ENCODE peak calls at places on chromosomes 3 and 15, in four cellular contexts. One of them, this sample, is unnamed.

GRCh38 chr15:32852771-32853170 is 135.0 kb downstream of the GREM1 start:
- DNase-seq in body of pancreas: no peak
- DNase-seq in left ventricle myocardium inferior: no peak
- DNase-seq in nephron progenitor cell: no peak
- DNase-seq in this sample: no peak

GRCh38 chr3:67357610-67358458 is 296.6 kb downstream of the SUCLG2 start:
- DNase-seq in left ventricle myocardium inferior: no peak
- DNase-seq in nephron progenitor cell: peak; percentile 18
- DNase-seq in body of pancreas: peak; percentile 46
- DNase-seq in this sample: peak; percentile 34

GRCh38 chr15:91916051-91916450 is 62.5 kb downstream of the SLCO3A1 start:
- DNase-seq in body of pancreas: no peak
- DNase-seq in nephron progenitor cell: no peak
- DNase-seq in left ventricle myocardium inferior: no peak
- DNase-seq in this sample: no peak

GRCh38 chr3:4006288-4006687 is 207.1 kb downstream of the LRRN1 start:
- DNase-seq in nephron progenitor cell: no peak
- DNase-seq in left ventricle myocardium inferior: no peak
- DNase-seq in body of pancreas: no peak
- DNase-seq in this sample: no peak

GRCh38 chr15:45729146-45729545 is 94.3 kb downstream of the SQOR start:
- DNase-seq in left ventricle myocardium inferior: no peak
- DNase-seq in nephron progenitor cell: no peak
- DNase-seq in body of pancreas: no peak
- DNase-seq in this sample: no peak

GRCh38 chr15:82692171-82692570 is 17.5 kb downstream of the AP3B2 start:
- DNase-seq in left ventricle myocardium inferior: no peak
- DNase-seq in body of pancreas: no peak
- DNase-seq in nephron progenitor cell: no peak
- DNase-seq in this sample: no peak

GRCh38 chr3:36524560-36524959 is 144.3 kb downstream of the STAC start:
- DNase-seq in left ventricle myocardium inferior: no peak
- DNase-seq in body of pancreas: no peak
- DNase-seq in nephron progenitor cell: no peak
- DNase-seq in this sample: peak; percentile 61

GRCh38 chr3:14869877-14870563 is 51.3 kb downstream of the FGD5 start:
- DNase-seq in left ventricle myocardium inferior: no peak
- DNase-seq in body of pancreas: no peak
- DNase-seq in nephron progenitor cell: no peak
- DNase-seq in this sample: no peak

GRCh38 chr3:62479276-62479675 is 105.9 kb upstream of the FEZF2 start:
- DNase-seq in body of pancreas: no peak
- DNase-seq in nephron progenitor cell: no peak
- DNase-seq in left ventricle myocardium inferior: no peak
- DNase-seq in this sample: no peak

GRCh38 chr3:116018651-116019050 is 395.3 kb downstream of the GAP43 start:
- DNase-seq in left ventricle myocardium inferior: no peak
- DNase-seq in nephron progenitor cell: no peak
- DNase-seq in body of pancreas: no peak
- DNase-seq in this sample: peak; percentile 62

GRCh38 chr15:74750759-74751158 is 2.1 kb downstream of the CYP1A2 start:
- DNase-seq in nephron progenitor cell: peak; percentile 39
- DNase-seq in left ventricle myocardium inferior: no peak
- DNase-seq in body of pancreas: no peak
- DNase-seq in this sample: no peak

GRCh38 chr3:25783661-25784512 is 644 bp upstream of the NGLY1 start:
- DNase-seq in nephron progenitor cell: peak; percentile 73
- DNase-seq in body of pancreas: peak; percentile 66
- DNase-seq in left ventricle myocardium inferior: no peak
- DNase-seq in this sample: peak; percentile 25

GRCh38 chr3:31043184-31043819 is 148.8 kb upstream of the GADL1 start:
- DNase-seq in left ventricle myocardium inferior: no peak
- DNase-seq in body of pancreas: no peak
- DNase-seq in nephron progenitor cell: no peak
- DNase-seq in this sample: peak; percentile 56

GRCh38 chr15:88646951-88647350 is 8.1 kb downstream of the ISG20 start:
- DNase-seq in body of pancreas: no peak
- DNase-seq in left ventricle myocardium inferior: no peak
- DNase-seq in nephron progenitor cell: no peak
- DNase-seq in this sample: no peak

GRCh38 chr3:110779581-110779980 is 292.0 kb upstream of the NECTIN3 start:
- DNase-seq in left ventricle myocardium inferior: no peak
- DNase-seq in nephron progenitor cell: no peak
- DNase-seq in body of pancreas: no peak
- DNase-seq in this sample: peak; percentile 56

GRCh38 chr15:76802411-76802810 is 102.7 kb downstream of the SCAPER start:
- DNase-seq in nephron progenitor cell: no peak
- DNase-seq in body of pancreas: no peak
- DNase-seq in left ventricle myocardium inferior: no peak
- DNase-seq in this sample: no peak

GRCh38 chr3:122392868-122393844 is 9.2 kb downstream of the FAM162A start:
- DNase-seq in nephron progenitor cell: no peak
- DNase-seq in body of pancreas: peak; percentile 33
- DNase-seq in left ventricle myocardium inferior: no peak
- DNase-seq in this sample: peak; percentile 71

GRCh38 chr3:41846850-41847249 is 115.1 kb downstream of the ULK4 start:
- DNase-seq in body of pancreas: no peak
- DNase-seq in left ventricle myocardium inferior: no peak
- DNase-seq in nephron progenitor cell: no peak
- DNase-seq in this sample: peak; percentile 4

GRCh38 chr3:172260381-172260780 is 187.9 kb downstream of the GHSR start:
- DNase-seq in nephron progenitor cell: no peak
- DNase-seq in body of pancreas: no peak
- DNase-seq in left ventricle myocardium inferior: no peak
- DNase-seq in this sample: peak; percentile 97

GRCh38 chr3:264394-265156 is 68.0 kb downstream of the CHL1 start:
- DNase-seq in body of pancreas: peak; percentile 10
- DNase-seq in left ventricle myocardium inferior: no peak
- DNase-seq in nephron progenitor cell: no peak
- DNase-seq in this sample: peak; percentile 60

GRCh38 chr15:33742807-33743206 is 225.5 kb upstream of the CHRM5 start:
- DNase-seq in nephron progenitor cell: no peak
- DNase-seq in left ventricle myocardium inferior: no peak
- DNase-seq in body of pancreas: no peak
- DNase-seq in this sample: peak; percentile 84

GRCh38 chr15:78438595-78439285 is 724 bp downstream of the IREB2 start:
- DNase-seq in body of pancreas: peak; percentile 18
- DNase-seq in left ventricle myocardium inferior: no peak
- DNase-seq in nephron progenitor cell: peak; percentile 61
- DNase-seq in this sample: peak; percentile 31

GRCh38 chr15:55816017-55816416 is 73.1 kb upstream of the PRTG start:
- DNase-seq in left ventricle myocardium inferior: no peak
- DNase-seq in nephron progenitor cell: no peak
- DNase-seq in body of pancreas: no peak
- DNase-seq in this sample: peak; percentile 10

GRCh38 chr15:71973366-71973765 is 144.6 kb downstream of the MYO9A start:
- DNase-seq in nephron progenitor cell: no peak
- DNase-seq in body of pancreas: no peak
- DNase-seq in left ventricle myocardium inferior: no peak
- DNase-seq in this sample: no peak

GRCh38 chr15:98896802-98897732 is 110.5 kb downstream of the PGPEP1L start:
- DNase-seq in left ventricle myocardium inferior: no peak
- DNase-seq in body of pancreas: no peak
- DNase-seq in nephron progenitor cell: no peak
- DNase-seq in this sample: peak; percentile 99

GRCh38 chr15:42723068-42723467 is 13.9 kb downstream of the CDAN1 start:
- DNase-seq in body of pancreas: no peak
- DNase-seq in nephron progenitor cell: no peak
- DNase-seq in left ventricle myocardium inferior: no peak
- DNase-seq in this sample: no peak
- TF ChIP-seq CTCF in body of pancreas: no peak
- TF ChIP-seq CTCF in nephron progenitor cell: peak; percentile 10
- TF ChIP-seq CTCF in left ventricle myocardium inferior: peak; percentile 14
- TF ChIP-seq CTCF in this sample: no peak

GRCh38 chr15:69359724-69360123 is 54.4 kb upstream of the KIF23 start:
- DNase-seq in left ventricle myocardium inferior: no peak
- DNase-seq in nephron progenitor cell: no peak
- DNase-seq in body of pancreas: no peak
- DNase-seq in this sample: peak; percentile 20
- TF ChIP-seq CTCF in left ventricle myocardium inferior: no peak
- TF ChIP-seq CTCF in nephron progenitor cell: no peak
- TF ChIP-seq CTCF in body of pancreas: no peak
- TF ChIP-seq CTCF in this sample: no peak

DNA sequence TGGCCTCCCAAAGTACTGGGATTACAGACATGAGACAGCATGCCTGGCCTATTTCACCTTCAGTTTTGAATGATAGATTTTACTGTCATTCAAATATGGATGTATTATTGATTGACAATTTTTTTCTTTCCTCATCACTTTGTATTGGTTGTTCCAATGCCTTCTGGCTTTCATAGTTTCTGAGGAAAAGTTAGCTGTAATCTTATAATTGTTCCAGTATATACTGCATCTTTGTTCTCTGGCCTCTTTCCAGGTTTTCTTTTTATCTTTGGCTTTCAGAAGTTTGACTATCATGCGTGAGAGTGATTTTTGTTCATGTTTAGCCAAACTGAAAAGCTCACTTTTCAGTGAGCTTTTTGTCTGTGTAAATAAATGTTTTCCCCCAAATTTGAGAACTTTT is 157.1 kb downstream of the RSRC1 start:
- DNase-seq in left ventricle myocardium inferior: no peak
- DNase-seq in nephron progenitor cell: no peak
- DNase-seq in body of pancreas: no peak
- DNase-seq in this sample: no peak
- TF ChIP-seq CTCF in left ventricle myocardium inferior: no peak
- TF ChIP-seq CTCF in nephron progenitor cell: no peak
- TF ChIP-seq CTCF in body of pancreas: no peak
- TF ChIP-seq CTCF in this sample: no peak

GRCh38 chr3:24689353-24689752 is 194.7 kb upstream of the THRB start:
- DNase-seq in nephron progenitor cell: no peak
- DNase-seq in left ventricle myocardium inferior: no peak
- DNase-seq in body of pancreas: no peak
- DNase-seq in this sample: no peak
- TF ChIP-seq CTCF in nephron progenitor cell: no peak
- TF ChIP-seq CTCF in left ventricle myocardium inferior: no peak
- TF ChIP-seq CTCF in body of pancreas: no peak
- TF ChIP-seq CTCF in this sample: no peak

GRCh38 chr3:126678691-126679317 is 23.9 kb upstream of the TXNRD3 start:
- DNase-seq in body of pancreas: no peak
- DNase-seq in nephron progenitor cell: no peak
- DNase-seq in left ventricle myocardium inferior: no peak
- DNase-seq in this sample: no peak
- TF ChIP-seq CTCF in body of pancreas: no peak
- TF ChIP-seq CTCF in nephron progenitor cell: no peak
- TF ChIP-seq CTCF in left ventricle myocardium inferior: no peak
- TF ChIP-seq CTCF in this sample: no peak

DNA sequence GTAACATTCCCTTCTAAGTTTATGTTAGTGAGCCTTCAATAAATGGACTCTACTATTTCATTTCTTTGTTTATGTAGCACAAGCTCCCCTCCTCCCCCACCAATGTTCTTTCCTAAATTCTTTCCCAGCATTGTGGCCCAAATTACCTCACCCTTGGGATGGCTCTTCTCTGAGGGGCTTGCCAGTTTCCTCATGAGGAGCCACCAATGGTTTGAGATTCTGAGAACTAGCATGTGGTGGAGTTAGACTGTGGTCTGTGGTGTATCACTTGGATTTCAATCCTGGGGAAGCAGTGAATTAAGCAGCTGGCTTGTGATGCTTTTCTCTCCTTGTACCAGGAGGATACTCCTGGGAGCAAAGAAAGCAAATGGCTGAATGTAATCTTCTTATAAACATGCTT is 50.0 kb upstream of the NPHP3 start:
- DNase-seq in nephron progenitor cell: no peak
- DNase-seq in body of pancreas: no peak
- DNase-seq in left ventricle myocardium inferior: no peak
- DNase-seq in this sample: no peak
- TF ChIP-seq CTCF in nephron progenitor cell: no peak
- TF ChIP-seq CTCF in body of pancreas: no peak
- TF ChIP-seq CTCF in left ventricle myocardium inferior: no peak
- TF ChIP-seq CTCF in this sample: no peak

GRCh38 chr3:127903596-127903995 is 11.4 kb upstream of the KBTBD12 start:
- DNase-seq in left ventricle myocardium inferior: no peak
- DNase-seq in body of pancreas: no peak
- DNase-seq in nephron progenitor cell: no peak
- DNase-seq in this sample: no peak
- TF ChIP-seq CTCF in left ventricle myocardium inferior: no peak
- TF ChIP-seq CTCF in body of pancreas: no peak
- TF ChIP-seq CTCF in nephron progenitor cell: no peak
- TF ChIP-seq CTCF in this sample: no peak

DNA sequence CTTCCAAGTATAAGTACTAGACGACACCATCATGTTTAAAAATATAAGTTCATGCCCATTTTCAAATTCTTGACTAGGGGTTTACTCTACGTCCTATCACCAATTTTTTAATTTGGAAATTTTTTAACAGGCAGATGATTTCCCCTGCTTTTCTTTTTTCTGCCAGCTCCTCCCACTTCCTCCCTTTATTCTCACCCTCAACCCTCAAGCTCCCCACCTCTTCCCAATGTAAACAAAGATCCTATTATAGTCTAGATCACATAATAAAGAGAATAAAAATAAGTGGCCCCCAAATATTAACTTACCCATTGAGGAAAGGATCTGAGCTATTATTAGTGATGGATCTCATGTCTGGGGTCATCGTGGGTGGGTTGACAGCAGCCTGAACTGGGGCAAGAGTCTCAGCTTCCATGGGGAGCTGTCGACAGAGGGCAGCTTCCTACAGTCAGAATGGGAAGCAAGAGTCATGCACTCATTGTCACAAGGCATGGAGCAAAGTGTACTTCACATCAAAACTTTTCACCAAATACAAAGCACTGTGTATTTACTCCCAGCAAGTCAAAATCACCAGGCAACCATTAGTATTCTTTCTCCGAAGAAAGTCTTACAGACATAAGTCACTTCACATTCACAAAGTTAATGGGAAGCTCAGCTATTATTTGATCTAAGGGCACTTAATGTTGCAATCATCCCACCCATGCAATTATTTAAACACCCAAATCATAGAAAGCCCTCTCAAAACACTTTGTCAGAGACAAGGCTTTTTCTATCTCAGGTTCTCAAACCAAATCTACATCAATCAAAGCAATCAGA is 53.2 kb downstream of the TM4SF4 start:
- DNase-seq in left ventricle myocardium inferior: no peak
- DNase-seq in nephron progenitor cell: no peak
- DNase-seq in body of pancreas: no peak
- DNase-seq in this sample: no peak
- TF ChIP-seq CTCF in left ventricle myocardium inferior: peak; percentile 59
- TF ChIP-seq CTCF in nephron progenitor cell: no peak
- TF ChIP-seq CTCF in body of pancreas: no peak
- TF ChIP-seq CTCF in this sample: peak; percentile 27

DNA sequence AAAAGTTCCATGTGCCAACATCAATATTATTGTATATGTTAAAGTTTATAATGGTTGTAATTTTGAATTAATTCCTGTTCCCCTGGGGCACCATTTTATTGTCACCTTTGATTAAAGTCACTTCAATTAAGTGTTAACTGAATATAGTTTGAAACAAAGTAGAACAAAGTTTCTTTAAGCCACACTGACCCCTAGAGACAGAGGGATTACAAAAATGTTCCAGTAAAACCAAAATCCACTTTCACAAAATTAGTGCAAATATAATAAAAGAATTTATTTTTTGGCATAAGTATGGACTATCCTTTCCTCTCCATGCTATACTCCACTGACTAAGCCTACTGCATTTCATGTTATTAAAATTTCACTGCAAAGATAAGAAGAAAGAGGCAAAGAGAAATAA is 123.9 kb downstream of the ZMAT3 start:
- DNase-seq in body of pancreas: no peak
- DNase-seq in nephron progenitor cell: no peak
- DNase-seq in left ventricle myocardium inferior: no peak
- DNase-seq in this sample: no peak
- TF ChIP-seq CTCF in body of pancreas: no peak
- TF ChIP-seq CTCF in nephron progenitor cell: no peak
- TF ChIP-seq CTCF in left ventricle myocardium inferior: peak; percentile 53
- TF ChIP-seq CTCF in this sample: no peak